ENCODE peak calls at places on chromosomes 4 and X, in nine cellular contexts. L is left ventricle myocardium inferior; T is thoracic aorta; X is Jurkat, Clone E6-1; O is cardiac muscle cell; R is HL-60; D is dorsolateral prefrontal cortex; S is foreskin fibroblast; W is AG10803. N is an unnamed sample.

GRCh38 chr4:797066-797465 is 28.9 kb downstream of the CPLX1 start:
- DNase-seq in T (no peak), X (no peak), W (no peak), R (no peak), O (no peak), L (no peak), D (no peak), S (no peak), N (peak)

GRCh38 chr4:150257338-150257737 is 179.1 kb downstream of the DCLK2 start:
- DNase-seq in D (no peak), X (no peak), S (no peak), O (no peak), L (no peak), R (peak), T (no peak), W (no peak), N (no peak)

GRCh38 chrX:106392346-106392745 is 219.4 kb upstream of the RADX start:
- DNase-seq in X (no peak), T (no peak), L (no peak), S (no peak), O (no peak), D (no peak), W (no peak), R (no peak), N (no peak)

GRCh38 chrX:78708171-78708570 is 39.3 kb upstream of the LPAR4 start:
- DNase-seq in W (peak), T (no peak), X (peak), S (peak), R (peak), O (peak), D (no peak), L (no peak), N (no peak)

GRCh38 chr4:11182586-11183357 is 245.9 kb downstream of the HS3ST1 start:
- DNase-seq in W (no peak), L (no peak), X (no peak), T (no peak), O (no peak), R (no peak), D (no peak), S (peak), N (no peak)

GRCh38 chr4:145861331-145862318 is 77.0 kb downstream of the ZNF827 start:
- DNase-seq in L (no peak), W (peak), O (no peak), S (peak), T (no peak), X (no peak), R (no peak), D (no peak), N (no peak)

GRCh38 chr4:173862754-173863153 is 332.7 kb upstream of the HAND2 start:
- DNase-seq in R (no peak), L (no peak), X (no peak), W (no peak), T (no peak), S (no peak), D (no peak), O (no peak), N (no peak)

GRCh38 chr4:168488800-168489404 is 8.0 kb upstream of the PALLD start:
- DNase-seq in S (no peak), L (no peak), R (no peak), O (peak), X (no peak), W (no peak), T (no peak), D (no peak), N (no peak)

GRCh38 chr4:185285632-185286393 is 76.4 kb downstream of the SNX25 start:
- DNase-seq in R (no peak), S (no peak), O (no peak), D (no peak), L (no peak), T (no peak), X (no peak), W (no peak), N (no peak)

GRCh38 chr4:94208268-94208667 is 603 bp downstream of the SMARCAD1 start:
- DNase-seq in O (peak), X (no peak), S (no peak), L (no peak), R (peak), T (no peak), D (no peak), W (no peak), N (peak)

GRCh38 chrX:6852869-6853268 is 294.6 kb upstream of the STS start:
- DNase-seq in D (no peak), R (no peak), T (no peak), W (no peak), L (no peak), S (no peak), O (no peak), X (peak), N (peak)

GRCh38 chr4:15349426-15349825 is 78.4 kb upstream of the C1QTNF7 start:
- DNase-seq in O (no peak), T (no peak), R (no peak), S (no peak), X (no peak), W (peak), L (no peak), D (no peak), N (no peak)

GRCh38 chr4:141107927-141108326 is 25.3 kb downstream of the RNF150 start:
- DNase-seq in D (no peak), T (no peak), O (peak), X (no peak), L (no peak), R (no peak), W (no peak), S (no peak), N (no peak)
- H3K4me3 ChIP-seq in D (no peak), T (no peak), O (no peak), X (no peak), L (peak), R (no peak), W (no peak), S (no peak), N (no peak)

GRCh38 chr4:22071749-22072148 is 123.2 kb upstream of the KCNIP4 start:
- DNase-seq in T (no peak), S (no peak), D (no peak), L (no peak), R (no peak), W (no peak), O (no peak), X (no peak), N (no peak)
- H3K4me3 ChIP-seq in T (no peak), S (no peak), D (no peak), L (no peak), R (no peak), W (no peak), O (no peak), X (no peak), N (no peak)

DNA sequence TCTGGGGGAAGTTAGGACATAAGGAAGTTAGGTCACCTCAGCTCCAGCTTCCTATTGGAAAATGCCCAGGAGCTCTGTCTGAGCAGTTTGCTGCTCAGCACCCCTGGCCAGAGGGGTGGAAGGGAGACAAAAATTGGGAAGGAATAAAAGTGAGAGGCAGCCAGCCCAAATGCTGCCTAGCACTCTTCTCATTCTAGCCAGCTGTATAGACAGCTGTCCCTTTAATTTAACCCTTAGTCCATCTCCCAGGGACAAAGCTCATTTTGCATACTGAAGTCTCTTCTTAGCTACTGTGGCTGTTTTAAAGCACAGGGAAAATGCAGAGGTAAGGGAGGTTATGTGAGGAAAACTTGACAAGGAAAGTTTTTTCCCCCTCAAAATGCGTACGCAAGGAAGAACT is 89.5 kb upstream of the CITED1 start:
- DNase-seq in L (no peak), R (no peak), X (no peak), T (no peak), S (peak), O (no peak), W (no peak), D (no peak), N (no peak)
- H3K4me3 ChIP-seq in L (no peak), R (no peak), X (no peak), T (no peak), S (no peak), O (no peak), W (no peak), D (no peak), N (no peak)

GRCh38 chr4:153438916-153439756 is 27.0 kb upstream of the TMEM131L start:
- DNase-seq in W (no peak), R (no peak), O (no peak), L (no peak), X (peak), S (no peak), T (no peak), D (no peak), N (peak)
- H3K4me3 ChIP-seq in W (no peak), R (no peak), O (no peak), L (peak), X (peak), S (no peak), T (peak), D (no peak), N (peak)

DNA sequence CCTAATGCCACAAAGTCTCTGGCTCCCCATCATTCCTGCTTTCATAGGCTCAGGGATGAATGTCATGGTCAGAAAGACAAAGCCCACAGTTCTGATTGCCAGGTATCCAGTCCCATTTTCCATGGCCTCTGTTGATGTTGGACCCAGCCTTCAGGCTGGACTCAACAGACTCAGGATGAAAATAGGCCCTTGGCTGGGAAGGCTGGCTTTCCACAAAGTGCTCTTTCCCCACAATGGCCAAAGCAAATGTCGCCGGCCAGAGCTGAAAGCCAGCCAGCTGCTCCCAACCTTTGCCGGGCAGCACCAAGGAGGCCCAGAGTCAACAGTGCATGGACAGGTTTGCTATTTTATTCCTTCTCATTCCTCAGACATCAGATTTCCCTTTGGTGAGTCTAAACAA is 430.1 kb upstream of the FGF16 start:
- DNase-seq in L (no peak), X (no peak), S (no peak), W (no peak), D (no peak), R (no peak), O (no peak), T (no peak), N (no peak)
- H3K4me3 ChIP-seq in L (no peak), X (no peak), S (no peak), W (no peak), D (no peak), R (no peak), O (no peak), T (no peak), N (no peak)

GRCh38 chrX:13051529-13052172 is 7.2 kb upstream of the FAM9C start:
- DNase-seq in L (no peak), O (no peak), W (no peak), T (no peak), X (peak), R (no peak), S (no peak), D (no peak), N (peak)
- H3K4me3 ChIP-seq in L (no peak), O (no peak), W (no peak), T (no peak), X (no peak), R (no peak), S (no peak), D (no peak), N (no peak)

N was measured in OCI-LY7.